ENCODE peak calls at places on chromosomes 3 and 15, in six cellular contexts. One of them, this sample, is unnamed. For H3K27me3, the result is how much of the 10 kb centered on the place peaks cover.

GRCh38 chr15:46644493-46645481 is 1010.0 kb downstream of the SQOR start:
- DNase-seq in dorsolateral prefrontal cortex: no peak
- DNase-seq in cardiac muscle cell: no peak
- DNase-seq in GM23338: no peak
- DNase-seq in K562: no peak
- DNase-seq in heart left ventricle: no peak
- DNase-seq in this sample: no peak

GRCh38 chr15:78739996-78740903 is 71.0 kb downstream of the ADAMTS7 start:
- DNase-seq in K562: peak
- DNase-seq in GM23338: peak
- DNase-seq in heart left ventricle: no peak
- DNase-seq in cardiac muscle cell: peak
- DNase-seq in dorsolateral prefrontal cortex: no peak
- DNase-seq in this sample: peak

GRCh38 chr15:45637552-45638033 is 2.8 kb downstream of the SQOR start:
- DNase-seq in K562: no peak
- DNase-seq in heart left ventricle: peak
- DNase-seq in cardiac muscle cell: no peak
- DNase-seq in dorsolateral prefrontal cortex: no peak
- DNase-seq in GM23338: no peak
- DNase-seq in this sample: peak

GRCh38 chr3:115709931-115710330 is 86.6 kb downstream of the GAP43 start:
- DNase-seq in GM23338: no peak
- DNase-seq in cardiac muscle cell: no peak
- DNase-seq in heart left ventricle: no peak
- DNase-seq in dorsolateral prefrontal cortex: no peak
- DNase-seq in K562: no peak
- DNase-seq in this sample: no peak

GRCh38 chr3:13065727-13066126 is 7.5 kb downstream of the IQSEC1 start:
- DNase-seq in heart left ventricle: no peak
- DNase-seq in K562: no peak
- DNase-seq in GM23338: no peak
- DNase-seq in dorsolateral prefrontal cortex: no peak
- DNase-seq in cardiac muscle cell: no peak
- DNase-seq in this sample: no peak

GRCh38 chr3:65955792-65956477 is 82.8 kb downstream of the MAGI1 start:
- DNase-seq in cardiac muscle cell: no peak
- DNase-seq in GM23338: no peak
- DNase-seq in heart left ventricle: no peak
- DNase-seq in K562: no peak
- DNase-seq in dorsolateral prefrontal cortex: no peak
- DNase-seq in this sample: no peak

GRCh38 chr15:28948036-28948435 is 62.3 kb downstream of the APBA2 start:
- DNase-seq in heart left ventricle: no peak
- DNase-seq in GM23338: no peak
- DNase-seq in K562: no peak
- DNase-seq in dorsolateral prefrontal cortex: no peak
- DNase-seq in cardiac muscle cell: no peak
- DNase-seq in this sample: no peak

GRCh38 chr15:38389924-38390542 is 63.9 kb upstream of the FAM98B start:
- DNase-seq in GM23338: peak
- DNase-seq in heart left ventricle: peak
- DNase-seq in K562: peak
- DNase-seq in cardiac muscle cell: peak
- DNase-seq in dorsolateral prefrontal cortex: peak
- DNase-seq in this sample: peak

GRCh38 chr3:152957488-152957887 is 122.6 kb downstream of the P2RY1 start:
- DNase-seq in cardiac muscle cell: no peak
- DNase-seq in K562: no peak
- DNase-seq in GM23338: no peak
- DNase-seq in heart left ventricle: no peak
- DNase-seq in dorsolateral prefrontal cortex: no peak
- DNase-seq in this sample: no peak

GRCh38 chr15:35545316-35545824 is 595 bp downstream of the DPH6 start:
- DNase-seq in GM23338: peak
- DNase-seq in K562: peak
- DNase-seq in dorsolateral prefrontal cortex: peak
- DNase-seq in cardiac muscle cell: peak
- DNase-seq in heart left ventricle: peak
- DNase-seq in this sample: peak

GRCh38 chr3:106049876-106050275 is 181.1 kb upstream of the CBLB start:
- DNase-seq in GM23338: no peak
- DNase-seq in heart left ventricle: no peak
- DNase-seq in cardiac muscle cell: no peak
- DNase-seq in dorsolateral prefrontal cortex: no peak
- DNase-seq in K562: no peak
- DNase-seq in this sample: no peak

GRCh38 chr3:37993811-37994638 is 3.4 kb downstream of the VILL start:
- DNase-seq in GM23338: peak
- DNase-seq in K562: peak
- DNase-seq in cardiac muscle cell: no peak
- DNase-seq in dorsolateral prefrontal cortex: no peak
- DNase-seq in heart left ventricle: peak
- DNase-seq in this sample: peak

GRCh38 chr15:49282366-49282765 is 112.3 kb downstream of the GALK2 start:
- DNase-seq in cardiac muscle cell: no peak
- DNase-seq in dorsolateral prefrontal cortex: no peak
- DNase-seq in heart left ventricle: no peak
- DNase-seq in K562: no peak
- DNase-seq in GM23338: no peak
- DNase-seq in this sample: no peak

GRCh38 chr3:14631687-14632444 is 19.7 kb upstream of the CCDC174 start:
- DNase-seq in dorsolateral prefrontal cortex: no peak
- DNase-seq in K562: no peak
- DNase-seq in GM23338: no peak
- DNase-seq in cardiac muscle cell: no peak
- DNase-seq in heart left ventricle: no peak
- DNase-seq in this sample: no peak

GRCh38 chr3:46905661-46906451 is 28.3 kb downstream of the PTH1R start:
- DNase-seq in K562: no peak
- DNase-seq in heart left ventricle: peak
- DNase-seq in GM23338: no peak
- DNase-seq in dorsolateral prefrontal cortex: no peak
- DNase-seq in cardiac muscle cell: no peak
- DNase-seq in this sample: no peak

GRCh38 chr3:109125902-109126301 is 8.0 kb upstream of the MORC1 start:
- DNase-seq in GM23338: no peak
- DNase-seq in cardiac muscle cell: no peak
- DNase-seq in heart left ventricle: no peak
- DNase-seq in K562: no peak
- DNase-seq in dorsolateral prefrontal cortex: no peak
- DNase-seq in this sample: no peak

GRCh38 chr3:190017575-190018288 is 103.0 kb downstream of the P3H2 start:
- DNase-seq in GM23338: peak
- DNase-seq in dorsolateral prefrontal cortex: no peak
- DNase-seq in heart left ventricle: no peak
- DNase-seq in cardiac muscle cell: peak
- DNase-seq in K562: no peak
- DNase-seq in this sample: peak

GRCh38 chr15:75030023-75030413 is 6.6 kb downstream of the PPCDC start:
- DNase-seq in dorsolateral prefrontal cortex: no peak
- DNase-seq in GM23338: no peak
- DNase-seq in cardiac muscle cell: no peak
- DNase-seq in heart left ventricle: no peak
- DNase-seq in K562: no peak
- DNase-seq in this sample: no peak

GRCh38 chr3:73467211-73467610 is 157.5 kb downstream of the PDZRN3 start:
- DNase-seq in K562: no peak
- DNase-seq in heart left ventricle: no peak
- DNase-seq in cardiac muscle cell: no peak
- DNase-seq in GM23338: no peak
- DNase-seq in dorsolateral prefrontal cortex: no peak
- DNase-seq in this sample: no peak

GRCh38 chr3:71497367-71497925 is 86.1 kb downstream of the FOXP1 start:
- DNase-seq in cardiac muscle cell: no peak
- DNase-seq in heart left ventricle: no peak
- DNase-seq in K562: no peak
- DNase-seq in GM23338: peak
- DNase-seq in dorsolateral prefrontal cortex: no peak
- DNase-seq in this sample: no peak

GRCh38 chr15:52082197-52083036 is 30.2 kb downstream of the BCL2L10 start:
- DNase-seq in dorsolateral prefrontal cortex: no peak
- DNase-seq in GM23338: no peak
- DNase-seq in heart left ventricle: no peak
- DNase-seq in K562: no peak
- DNase-seq in cardiac muscle cell: no peak
- DNase-seq in this sample: no peak

DNA sequence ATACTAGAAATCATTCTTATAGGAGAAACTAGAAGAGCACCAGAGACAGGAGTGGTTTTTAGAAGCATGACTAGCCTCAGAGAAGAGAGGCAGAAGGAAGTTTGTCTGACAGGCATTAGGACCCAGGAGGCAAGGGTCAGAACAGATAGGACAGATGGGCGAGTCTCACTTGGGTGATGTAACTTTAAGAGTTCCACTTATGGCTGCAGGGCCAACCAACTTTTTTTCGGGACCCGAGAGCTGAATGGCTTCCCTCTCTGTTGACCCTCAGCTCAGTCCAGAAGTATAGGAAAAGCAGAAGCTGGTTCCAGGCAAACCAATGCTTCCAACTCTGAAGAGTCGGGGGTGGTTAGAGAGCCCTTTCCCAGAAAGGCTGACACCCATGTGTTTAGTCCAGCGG is 136.6 kb upstream of the SETMAR start:
- DNase-seq in GM23338: no peak
- DNase-seq in dorsolateral prefrontal cortex: no peak
- DNase-seq in K562: no peak
- DNase-seq in cardiac muscle cell: no peak
- DNase-seq in heart left ventricle: no peak
- DNase-seq in this sample: no peak
- H3K27ac ChIP-seq in GM23338: no peak
- H3K27ac ChIP-seq in dorsolateral prefrontal cortex: no peak
- H3K27ac ChIP-seq in K562: no peak
- H3K27ac ChIP-seq in cardiac muscle cell: no peak
- H3K27ac ChIP-seq in heart left ventricle: no peak
- H3K27ac ChIP-seq in this sample: no peak

GRCh38 chr3:32395451-32395970 is 3.9 kb downstream of the CMTM7 start:
- DNase-seq in K562: no peak
- DNase-seq in GM23338: no peak
- DNase-seq in heart left ventricle: no peak
- DNase-seq in dorsolateral prefrontal cortex: no peak
- DNase-seq in cardiac muscle cell: no peak
- DNase-seq in this sample: no peak
- H3K4me3 ChIP-seq in K562: no peak
- H3K4me3 ChIP-seq in GM23338: no peak
- H3K4me3 ChIP-seq in heart left ventricle: no peak
- H3K4me3 ChIP-seq in dorsolateral prefrontal cortex: no peak
- H3K4me3 ChIP-seq in cardiac muscle cell: no peak
- H3K4me3 ChIP-seq in this sample: no peak

DNA sequence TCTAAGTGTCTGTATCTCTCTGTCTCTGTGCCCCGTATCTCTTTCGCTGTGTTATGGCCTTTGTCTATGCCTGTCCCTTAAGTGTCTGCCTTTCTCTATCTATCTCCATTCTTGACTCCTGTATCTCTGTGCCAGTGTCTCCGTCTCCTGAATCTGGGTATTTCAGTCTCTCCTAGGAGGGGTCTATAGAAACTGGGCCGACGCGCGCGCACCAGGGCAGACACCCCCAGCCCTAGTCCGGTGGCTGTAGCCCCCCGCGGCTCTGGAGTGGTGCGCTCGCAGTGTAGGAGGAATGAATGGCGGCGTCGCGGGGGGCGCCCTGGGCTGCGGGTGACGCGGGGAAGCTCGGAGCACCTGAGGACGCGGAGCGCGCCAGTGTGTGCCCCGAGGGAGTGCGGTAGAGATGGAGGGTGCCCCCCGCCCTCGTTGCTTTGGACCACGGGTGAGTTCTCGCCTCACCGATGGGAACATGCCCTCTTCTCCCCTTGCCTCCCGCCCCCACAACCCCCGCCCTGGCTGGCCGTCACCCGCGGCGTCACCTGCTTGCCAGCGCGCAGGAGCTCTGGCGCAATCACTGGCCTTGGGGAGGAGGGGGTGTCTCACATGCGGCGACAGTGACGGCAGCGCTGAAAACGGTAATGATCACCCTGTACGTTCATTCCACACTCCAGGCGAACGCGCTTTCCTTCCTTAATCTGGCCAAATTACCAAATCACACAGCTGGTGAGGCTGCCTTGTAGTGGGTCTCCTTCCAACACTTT is 993 bp upstream of the CAMK2N2 start:
- DNase-seq in heart left ventricle: no peak
- DNase-seq in cardiac muscle cell: no peak
- DNase-seq in K562: peak
- DNase-seq in GM23338: peak
- DNase-seq in dorsolateral prefrontal cortex: no peak
- DNase-seq in this sample: peak
- H3K27me3 ChIP-seq in heart left ventricle: half or more
- H3K27me3 ChIP-seq in cardiac muscle cell: half or more
- H3K27me3 ChIP-seq in K562: under half
- H3K27me3 ChIP-seq in GM23338: half or more
- H3K27me3 ChIP-seq in dorsolateral prefrontal cortex: under half
- H3K27me3 ChIP-seq in this sample: under half

GRCh38 chr3:187822402-187822801 is 77.1 kb upstream of the BCL6 start:
- DNase-seq in heart left ventricle: no peak
- DNase-seq in K562: no peak
- DNase-seq in dorsolateral prefrontal cortex: no peak
- DNase-seq in GM23338: no peak
- DNase-seq in cardiac muscle cell: no peak
- DNase-seq in this sample: no peak
- H3K27ac ChIP-seq in heart left ventricle: no peak
- H3K27ac ChIP-seq in K562: no peak
- H3K27ac ChIP-seq in dorsolateral prefrontal cortex: no peak
- H3K27ac ChIP-seq in GM23338: no peak
- H3K27ac ChIP-seq in cardiac muscle cell: no peak
- H3K27ac ChIP-seq in this sample: no peak

This sample was measured in WERI-Rb-1.